ENCODE peak calls at places on chromosome 15, in six cellular contexts. F is A172; P is right atrium auricular region; B is naive thymus-derived CD8-positive, alpha-beta T cell; K is central memory CD4-positive, alpha-beta T cell; W is mucosa of gallbladder. M is an unnamed sample.

GRCh38 chr15:56968821-56969220 is 50.4 kb downstream of the TCF12 start:
- DNase-seq in B (no peak), W (no peak), F (no peak), K (no peak), P (no peak), M (no peak)

GRCh38 chr15:63347074-63347859 is 34.4 kb downstream of the CA12 start:
- DNase-seq in F (no peak), B (no peak), P (no peak), K (no peak), W (no peak), M (no peak)

GRCh38 chr15:20358066-20358780 is 183.4 kb downstream of the GOLGA6L6 start:
- DNase-seq in B (no peak), F (no peak), W (no peak), K (no peak), P (no peak), M (peak; percentile 15)

GRCh38 chr15:88257311-88257901 is 867 bp upstream of the NTRK3 start:
- DNase-seq in P (no peak), F (no peak), B (no peak), K (no peak), W (no peak), M (peak; percentile 45)

GRCh38 chr15:96347181-96348111 is 16.9 kb downstream of the NR2F2 start:
- DNase-seq in W (no peak), B (no peak), P (no peak), K (no peak), F (no peak), M (peak; percentile 96)

GRCh38 chr15:95930659-95931375 is 399.7 kb upstream of the NR2F2 start:
- DNase-seq in K (no peak), B (no peak), P (no peak), W (no peak), F (no peak), M (peak; percentile 73)

GRCh38 chr15:86213420-86213819 is 133.7 kb downstream of the AGBL1 start:
- DNase-seq in P (no peak), W (no peak), B (no peak), F (no peak), K (no peak), M (no peak)

GRCh38 chr15:78056714-78057269 is 20.7 kb downstream of the TBC1D2B start:
- DNase-seq in P (no peak), K (no peak), W (no peak), F (no peak), B (no peak), M (no peak)

GRCh38 chr15:74957301-74958035 is 896 bp upstream of the RPP25 start:
- DNase-seq in F (no peak), P (peak; percentile 73), B (no peak), W (no peak), K (no peak), M (peak; percentile 10)

GRCh38 chr15:50531763-50532162 is 14.7 kb downstream of the USP50 start:
- DNase-seq in K (no peak), F (no peak), B (no peak), W (no peak), P (no peak), M (no peak)

GRCh38 chr15:39127151-39127815 is 453.6 kb upstream of the THBS1 start:
- DNase-seq in B (no peak), P (no peak), W (no peak), F (peak; percentile 38), K (no peak), M (no peak)

GRCh38 chr15:90101969-90102890 is at the start of gene IDH2:
- DNase-seq in W (peak; percentile 78), K (peak; percentile 74), P (no peak), F (peak; percentile 44), B (peak; percentile 53), M (peak; percentile 96)

GRCh38 chr15:52086001-52086786 is 26.4 kb downstream of the BCL2L10 start:
- DNase-seq in W (no peak), B (no peak), K (no peak), P (no peak), F (no peak), M (no peak)

GRCh38 chr15:81235781-81236507 is 39.3 kb downstream of the IL16 start:
- DNase-seq in P (no peak), B (no peak), F (peak; percentile 55), W (no peak), K (no peak), M (peak; percentile 70)

GRCh38 chr15:75456710-75457109 is 5.2 kb upstream of the SIN3A start:
- DNase-seq in B (no peak), F (no peak), W (no peak), P (no peak), K (no peak), M (no peak)